ENCODE peak calls at places on chromosomes 6 and 20, in ten cellular contexts. D is HL-60; U is NT2/D1; Q is NCI-H774; G is activated CD4-positive, CD25-positive, alpha-beta regulatory T cell treated with anti-CD3 and anti-CD28 coated beads, Interleukin-2, amount 50 U/mL, for 16 hours; K is A549; C is AG10803; O is T-helper 2 cell; F is mesothelial cell of epicardium; V is mammary epithelial cell. J is an unnamed sample.

GRCh38 chr20:12291386-12291785 is 373.7 kb downstream of the BTBD3 start:
- DNase-seq in K (no peak), F (no peak), G (no peak), D (no peak), V (no peak), O (no peak), U (no peak), Q (no peak), C (no peak), J (no peak)

GRCh38 chr6:154462425-154462824 is 48.1 kb downstream of the CNKSR3 start:
- DNase-seq in C (no peak), G (no peak), Q (no peak), V (no peak), U (no peak), K (no peak), F (no peak), O (no peak), D (no peak), J (no peak)

GRCh38 chr20:4074877-4075455 is 59.6 kb upstream of the RNF24 start:
- DNase-seq in O (no peak), C (no peak), V (no peak), U (no peak), F (no peak), Q (no peak), D (peak; percentile 98), K (no peak), G (no peak), J (no peak)

GRCh38 chr6:12472601-12473038 is 182.5 kb downstream of the EDN1 start:
- DNase-seq in O (no peak), V (peak; percentile 100), C (peak; percentile 83), G (no peak), K (peak; percentile 50), Q (no peak), F (no peak), D (no peak), U (no peak), J (peak; percentile 54)

GRCh38 chr6:107786179-107786578 is 37.9 kb downstream of the SCML4 start:
- DNase-seq in D (no peak), F (no peak), C (no peak), U (no peak), Q (no peak), O (peak; percentile 16), V (no peak), G (no peak), K (no peak), J (no peak)

GRCh38 chr20:40442181-40442963 is 246.7 kb downstream of the MAFB start:
- DNase-seq in G (no peak), V (no peak), U (no peak), O (no peak), F (no peak), Q (no peak), K (no peak), C (peak; percentile 6), D (no peak), J (no peak)

GRCh38 chr6:152435816-152436215 is 201.3 kb downstream of the SYNE1 start:
- DNase-seq in U (no peak), G (no peak), O (peak; percentile 11), C (no peak), F (no peak), K (no peak), V (no peak), D (no peak), Q (no peak), J (no peak)

GRCh38 chr6:27679308-27679967 is 206.5 kb upstream of the ZNF184 start:
- DNase-seq in Q (no peak), K (no peak), D (no peak), V (no peak), C (no peak), F (no peak), U (no peak), G (no peak), O (no peak), J (no peak)

GRCh38 chr20:8854566-8854965 is 214.3 kb upstream of the PLCB4 start:
- DNase-seq in V (no peak), Q (no peak), O (no peak), G (no peak), U (no peak), D (no peak), F (no peak), K (no peak), C (peak; percentile 82), J (no peak)

GRCh38 chr6:140485740-140486467 is 1111.5 kb upstream of the CITED2 start:
- DNase-seq in K (peak; percentile 69), U (no peak), Q (peak; percentile 8), D (peak; percentile 23), G (no peak), C (peak; percentile 92), F (no peak), O (no peak), V (peak; percentile 82), J (peak; percentile 12)

GRCh38 chr6:16760536-16761468 is at the start of gene ATXN1:
- DNase-seq in D (no peak), O (peak; percentile 75), Q (no peak), K (peak; percentile 61), U (no peak), G (no peak), C (peak; percentile 65), V (peak; percentile 63), F (peak; percentile 41), J (peak; percentile 80)

GRCh38 chr6:111985202-111985731 is 68.6 kb upstream of the CCN6 start:
- DNase-seq in D (no peak), K (no peak), C (peak; percentile 96), V (peak; percentile 98), G (no peak), F (no peak), O (peak; percentile 42), U (no peak), Q (peak; percentile 58), J (peak; percentile 82)

GRCh38 chr6:139577991-139578604 is 203.7 kb upstream of the CITED2 start:
- DNase-seq in D (no peak), V (peak; percentile 83), C (peak; percentile 94), F (no peak), O (no peak), K (no peak), Q (no peak), G (no peak), U (no peak), J (peak; percentile 69)

GRCh38 chr6:26251354-26252081 is 113.5 kb upstream of the BTN3A2 start:
- DNase-seq in D (no peak), K (no peak), C (peak; percentile 87), V (peak; percentile 94), G (no peak), F (peak; percentile 33), O (peak; percentile 94), Q (peak; percentile 86), U (no peak), J (peak; percentile 87)

GRCh38 chr6:169174516-169175359 is 78.9 kb downstream of the THBS2 start:
- DNase-seq in V (no peak), D (no peak), K (no peak), O (no peak), U (no peak), F (no peak), G (no peak), Q (no peak), C (no peak), J (no peak)

GRCh38 chr20:40192083-40192482 is 497.0 kb downstream of the MAFB start:
- DNase-seq in K (no peak), U (no peak), G (no peak), C (peak; percentile 15), D (no peak), V (no peak), F (no peak), Q (no peak), O (no peak), J (no peak)

GRCh38 chr6:21384211-21384610 is 209.3 kb upstream of the SOX4 start:
- DNase-seq in K (peak; percentile 26), Q (no peak), G (no peak), F (no peak), C (no peak), D (no peak), O (no peak), V (no peak), U (no peak), J (peak; percentile 19)

GRCh38 chr20:56656632-56657031 is 27.5 kb downstream of the TFAP2C start:
- DNase-seq in D (no peak), G (no peak), C (peak; percentile 37), Q (no peak), U (no peak), K (no peak), O (no peak), V (no peak), F (no peak), J (no peak)

GRCh38 chr20:62921119-62921687 is 5.1 kb downstream of the DIDO1 start:
- DNase-seq in K (peak; percentile 77), C (peak; percentile 43), U (no peak), Q (peak; percentile 16), O (peak; percentile 75), V (peak; percentile 68), F (no peak), D (no peak), G (peak; percentile 49), J (peak; percentile 85)

J was measured in hepatocyte.